ENCODE peak calls at places on chromosomes 11 and 22, in five cellular contexts. One of them, this sample, is unnamed.

GRCh38 chr11:134957540-134958335 is 545.7 kb upstream of the B3GAT1 start:
- DNase-seq in HT1080: no peak
- DNase-seq in neural progenitor cell: no peak
- DNase-seq in lower leg skin: peak
- DNase-seq in Peyer's patch: no peak
- DNase-seq in this sample: no peak

GRCh38 chr11:2816941-2817421 is 68.6 kb downstream of the CDKN1C start:
- DNase-seq in HT1080: no peak
- DNase-seq in lower leg skin: no peak
- DNase-seq in Peyer's patch: no peak
- DNase-seq in neural progenitor cell: no peak
- DNase-seq in this sample: no peak

GRCh38 chr11:82862379-82862778 is 37.9 kb downstream of the PRCP start:
- DNase-seq in lower leg skin: no peak
- DNase-seq in Peyer's patch: no peak
- DNase-seq in neural progenitor cell: no peak
- DNase-seq in HT1080: no peak
- DNase-seq in this sample: no peak

GRCh38 chr11:34978236-34979191 is 62.1 kb downstream of the PDHX start:
- DNase-seq in neural progenitor cell: peak
- DNase-seq in Peyer's patch: no peak
- DNase-seq in HT1080: peak
- DNase-seq in lower leg skin: no peak
- DNase-seq in this sample: no peak

GRCh38 chr22:45608763-45609180 is 62.9 kb upstream of the ATXN10 start:
- DNase-seq in Peyer's patch: peak
- DNase-seq in HT1080: peak
- DNase-seq in neural progenitor cell: no peak
- DNase-seq in lower leg skin: no peak
- DNase-seq in this sample: no peak

GRCh38 chr11:15333407-15333806 is 218.7 kb downstream of the INSC start:
- DNase-seq in neural progenitor cell: no peak
- DNase-seq in lower leg skin: no peak
- DNase-seq in HT1080: no peak
- DNase-seq in Peyer's patch: no peak
- DNase-seq in this sample: no peak

GRCh38 chr11:10373340-10373739 is 68.5 kb downstream of the ADM start:
- DNase-seq in HT1080: no peak
- DNase-seq in Peyer's patch: no peak
- DNase-seq in lower leg skin: no peak
- DNase-seq in neural progenitor cell: no peak
- DNase-seq in this sample: no peak

GRCh38 chr11:73204711-73205121 is 13.4 kb upstream of the P2RY2 start:
- DNase-seq in Peyer's patch: peak
- DNase-seq in HT1080: no peak
- DNase-seq in lower leg skin: peak
- DNase-seq in neural progenitor cell: no peak
- DNase-seq in this sample: no peak

GRCh38 chr22:22037740-22038139 is 55.2 kb upstream of the TOP3B start:
- DNase-seq in HT1080: peak
- DNase-seq in lower leg skin: no peak
- DNase-seq in Peyer's patch: no peak
- DNase-seq in neural progenitor cell: peak
- DNase-seq in this sample: no peak

GRCh38 chr22:35312198-35313059 is 12.7 kb downstream of the TOM1 start:
- DNase-seq in HT1080: peak
- DNase-seq in lower leg skin: peak
- DNase-seq in Peyer's patch: peak
- DNase-seq in neural progenitor cell: no peak
- DNase-seq in this sample: no peak

GRCh38 chr11:121446752-121447156 is 5.4 kb upstream of the SORL1 start:
- DNase-seq in Peyer's patch: no peak
- DNase-seq in HT1080: peak
- DNase-seq in neural progenitor cell: peak
- DNase-seq in lower leg skin: no peak
- DNase-seq in this sample: no peak

GRCh38 chr11:14018441-14018840 is 55.9 kb downstream of the SPON1 start:
- DNase-seq in HT1080: no peak
- DNase-seq in neural progenitor cell: no peak
- DNase-seq in Peyer's patch: no peak
- DNase-seq in lower leg skin: no peak
- DNase-seq in this sample: no peak

GRCh38 chr11:2150206-2150847 is 10.7 kb downstream of the INS start:
- DNase-seq in Peyer's patch: no peak
- DNase-seq in lower leg skin: no peak
- DNase-seq in neural progenitor cell: peak
- DNase-seq in HT1080: no peak
- DNase-seq in this sample: no peak

GRCh38 chr22:24437091-24437490 is 9.7 kb downstream of the ADORA2A start:
- DNase-seq in HT1080: no peak
- DNase-seq in neural progenitor cell: no peak
- DNase-seq in lower leg skin: no peak
- DNase-seq in Peyer's patch: peak
- DNase-seq in this sample: no peak

GRCh38 chr11:91932151-91932821 is 292.3 kb upstream of the FAT3 start:
- DNase-seq in neural progenitor cell: no peak
- DNase-seq in Peyer's patch: no peak
- DNase-seq in lower leg skin: peak
- DNase-seq in HT1080: peak
- DNase-seq in this sample: no peak

GRCh38 chr22:50256936-50257440 is 4.5 kb downstream of the MAPK12 start:
- DNase-seq in lower leg skin: no peak
- DNase-seq in Peyer's patch: no peak
- DNase-seq in HT1080: no peak
- DNase-seq in neural progenitor cell: no peak
- DNase-seq in this sample: no peak

GRCh38 chr11:82792319-82792718 is 58.7 kb upstream of the FAM181B start:
- DNase-seq in lower leg skin: no peak
- DNase-seq in Peyer's patch: no peak
- DNase-seq in neural progenitor cell: no peak
- DNase-seq in HT1080: no peak
- DNase-seq in this sample: no peak

GRCh38 chr11:36485296-36485870 is 24.7 kb downstream of the TRAF6 start:
- DNase-seq in neural progenitor cell: no peak
- DNase-seq in lower leg skin: no peak
- DNase-seq in Peyer's patch: no peak
- DNase-seq in HT1080: no peak
- DNase-seq in this sample: no peak

GRCh38 chr11:117525866-117526265 is 198.2 kb downstream of the CEP164 start:
- DNase-seq in Peyer's patch: no peak
- DNase-seq in neural progenitor cell: no peak
- DNase-seq in HT1080: no peak
- DNase-seq in lower leg skin: no peak
- DNase-seq in this sample: no peak

GRCh38 chr11:46296520-46297448 is 19.3 kb downstream of the CREB3L1 start:
- DNase-seq in neural progenitor cell: peak
- DNase-seq in Peyer's patch: peak
- DNase-seq in HT1080: peak
- DNase-seq in lower leg skin: no peak
- DNase-seq in this sample: no peak